ENCODE peak calls at places on chromosomes 5 and 9, in eight cellular contexts. L is CD8-positive, alpha-beta T cell; C is SK-N-SH; P is esophagus squamous epithelium; F is tibial artery; A is GM23248; B is Caco-2; N is lung. S is an unnamed sample. For H3K4me1, the result is how much of the 10 kb centered on the place peaks cover.

GRCh38 chr5:132566657-132567056 is 9.9 kb downstream of the RAD50 start:
- DNase-seq in F (no peak), B (no peak), A (peak), L (no peak), P (no peak), N (no peak), C (no peak), S (no peak)

GRCh38 chr5:37638897-37639296 is 200.9 kb downstream of the GDNF start:
- DNase-seq in C (no peak), P (no peak), L (no peak), A (peak), N (no peak), B (no peak), F (no peak), S (no peak)

GRCh38 chr5:98872679-98873078 is 56.1 kb downstream of the CHD1 start:
- DNase-seq in C (no peak), F (no peak), L (no peak), N (no peak), P (no peak), A (peak), B (no peak), S (no peak)

GRCh38 chr9:26870292-26870691 is 22.3 kb downstream of the CAAP1 start:
- DNase-seq in N (no peak), P (no peak), F (no peak), B (no peak), C (no peak), L (no peak), A (peak), S (no peak)

GRCh38 chr9:123419091-123419490 is 63.1 kb downstream of the CRB2 start:
- DNase-seq in B (no peak), N (no peak), C (no peak), P (no peak), L (no peak), F (no peak), A (no peak), S (no peak)

GRCh38 chr5:83718195-83718825 is 2.3 kb downstream of the HAPLN1 start:
- DNase-seq in C (peak), P (no peak), A (peak), L (no peak), B (peak), N (no peak), F (no peak), S (peak)

GRCh38 chr5:77379558-77380061 is 112.5 kb downstream of the WDR41 start:
- DNase-seq in C (no peak), A (no peak), P (no peak), L (no peak), B (no peak), N (no peak), F (no peak), S (no peak)

GRCh38 chr5:176490291-176490690 is 42.1 kb downstream of the FAF2 start:
- DNase-seq in P (no peak), F (no peak), A (no peak), B (peak), N (no peak), L (no peak), C (no peak), S (no peak)

GRCh38 chr5:44933686-44934085 is 124.9 kb downstream of the MRPS30 start:
- DNase-seq in L (no peak), F (no peak), N (no peak), C (no peak), A (no peak), P (no peak), B (no peak), S (no peak)

GRCh38 chr5:157308826-157309465 is 43.0 kb downstream of the CYFIP2 start:
- DNase-seq in B (no peak), L (no peak), C (no peak), N (no peak), A (peak), P (no peak), F (no peak), S (no peak)

GRCh38 chr9:112493738-112494137 is 7.1 kb downstream of the KIAA1958 start:
- DNase-seq in F (no peak), L (no peak), N (no peak), A (peak), B (no peak), C (no peak), P (no peak), S (no peak)

GRCh38 chr5:171431251-171431777 is 11.9 kb downstream of the FGF18 start:
- DNase-seq in A (no peak), B (no peak), L (no peak), N (no peak), C (no peak), F (peak), P (no peak), S (no peak)

GRCh38 chr5:65994117-65994786 is 67.9 kb downstream of the ERBIN start:
- DNase-seq in B (no peak), A (no peak), C (no peak), P (no peak), L (no peak), F (no peak), N (no peak), S (no peak)

GRCh38 chr9:98482248-98482647 is 226.5 kb downstream of the GABBR2 start:
- DNase-seq in B (no peak), C (no peak), P (no peak), A (peak), N (no peak), L (no peak), F (no peak), S (no peak)

GRCh38 chr5:160938532-160938931 is 86.5 kb upstream of the ATP10B start:
- DNase-seq in B (no peak), L (no peak), A (no peak), C (no peak), N (peak), P (no peak), F (no peak), S (peak)

GRCh38 chr9:18238254-18238653 is 235.7 kb upstream of the ADAMTSL1 start:
- DNase-seq in P (no peak), L (no peak), F (no peak), B (no peak), A (peak), C (no peak), N (no peak), S (no peak)

GRCh38 chr9:122200960-122201635 is 27.7 kb downstream of the LHX6 start:
- DNase-seq in P (no peak), N (no peak), C (no peak), A (peak), L (no peak), B (no peak), F (no peak), S (no peak)

GRCh38 chr5:128062172-128062746 is 21.3 kb upstream of the SLC12A2 start:
- DNase-seq in N (no peak), P (no peak), A (peak), F (no peak), B (no peak), L (no peak), C (no peak), S (no peak)

GRCh38 chr9:81417885-81418284 is 271.5 kb downstream of the TLE1 start:
- DNase-seq in P (no peak), L (no peak), A (no peak), C (no peak), N (no peak), F (no peak), B (no peak), S (no peak)

GRCh38 chr5:157198277-157199058 is 17.8 kb downstream of the ITK start:
- DNase-seq in A (no peak), L (no peak), C (no peak), B (no peak), N (no peak), P (no peak), F (no peak), S (no peak)

GRCh38 chr9:138053321-138053868 is 175.8 kb downstream of the CACNA1B start:
- DNase-seq in C (peak), L (no peak), P (no peak), B (no peak), A (no peak), N (no peak), F (no peak), S (no peak)

GRCh38 chr5:138559937-138560336 is 15.3 kb downstream of the HSPA9 start:
- DNase-seq in F (no peak), A (no peak), L (no peak), P (no peak), C (no peak), N (no peak), B (no peak), S (peak)

GRCh38 chr9:109117856-109118801 is 1.6 kb downstream of the TMEM245 start:
- DNase-seq in C (peak), N (no peak), F (peak), B (peak), A (peak), P (no peak), L (peak), S (peak)

GRCh38 chr5:123690821-123691220 is 178.8 kb downstream of the CSNK1G3 start:
- DNase-seq in F (no peak), N (no peak), P (no peak), B (no peak), L (no peak), A (peak), C (no peak), S (no peak)

GRCh38 chr5:178988436-178989220 is 6.5 kb downstream of the GRM6 start:
- DNase-seq in N (no peak), P (no peak), C (no peak), A (no peak), L (no peak), F (no peak), B (no peak), S (no peak)

GRCh38 chr9:37587521-37587920 is 4.9 kb downstream of the TOMM5 start:
- DNase-seq in A (no peak), C (no peak), L (no peak), B (no peak), N (no peak), P (no peak), F (no peak), S (no peak)

GRCh38 chr5:15014809-15015208 is 143.2 kb upstream of the ANKH start:
- DNase-seq in P (no peak), B (peak), A (peak), L (no peak), C (no peak), F (no peak), N (no peak), S (no peak)

GRCh38 chr9:73647560-73647959 is 495.9 kb downstream of the ANXA1 start:
- DNase-seq in P (no peak), A (no peak), N (no peak), F (no peak), B (no peak), L (no peak), C (no peak), S (no peak)

GRCh38 chr5:80083115-80083890 is 48.2 kb downstream of the THBS4 start:
- DNase-seq in L (no peak), P (no peak), N (no peak), A (peak), C (peak), F (no peak), B (peak), S (peak)

GRCh38 chr5:34522599-34523381 is 133.3 kb upstream of the RAI14 start:
- DNase-seq in F (peak), B (peak), C (peak), A (peak), N (peak), P (no peak), L (peak), S (peak)

DNA sequence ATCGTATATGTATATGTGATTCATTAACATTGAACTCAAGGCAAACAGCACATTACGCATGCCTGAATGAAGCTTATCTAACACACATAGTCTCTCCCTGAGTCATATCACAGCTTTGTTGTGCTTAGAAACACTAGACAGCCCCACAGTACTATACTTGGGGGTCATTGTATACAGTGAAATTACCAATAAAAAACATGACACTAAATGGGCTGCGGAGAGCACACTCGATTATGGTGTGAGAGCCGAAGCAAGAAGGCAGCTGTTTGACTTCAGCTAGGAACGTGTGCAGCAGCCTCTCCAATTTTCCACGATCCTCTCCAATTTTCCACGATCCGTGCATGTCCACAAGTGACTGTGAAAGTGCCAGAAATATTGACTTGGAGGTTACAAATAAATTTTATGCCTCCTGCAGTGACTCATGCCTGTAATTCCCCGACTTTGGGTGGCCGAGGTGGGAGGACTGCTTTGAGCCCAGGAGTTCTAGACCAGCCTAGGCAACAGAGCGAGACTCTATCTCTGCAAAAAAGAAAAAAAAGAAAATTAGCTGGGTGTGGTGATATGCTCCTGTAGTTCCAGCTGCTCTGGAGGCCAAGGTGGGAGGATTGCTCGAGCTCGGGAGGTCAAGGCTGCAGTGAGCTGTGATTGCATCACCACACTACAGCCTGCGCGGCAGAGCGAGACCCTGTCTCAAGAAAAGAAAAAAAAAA is 102.4 kb downstream of the DAPK1 start:
- DNase-seq in C (no peak), B (peak), F (no peak), N (no peak), P (no peak), L (no peak), A (peak), S (no peak)
- H3K4me1 ChIP-seq in C (under half), B (under half), F (under half), N (under half), P (under half), L (under half), A (under half), S (under half)

GRCh38 chr9:107292811-107293554 is 9.9 kb downstream of the RAD23B start:
- DNase-seq in A (no peak), C (no peak), F (no peak), L (no peak), B (no peak), N (no peak), P (no peak), S (no peak)
- H3K4me1 ChIP-seq in A (under half), C (under half), F (under half), L (half or more), B (half or more), N (under half), P (under half), S (under half)

GRCh38 chr9:92738661-92739081 is 26.0 kb downstream of the BICD2 start:
- DNase-seq in N (no peak), P (no peak), L (no peak), C (no peak), F (peak), B (no peak), A (peak), S (no peak)

GRCh38 chr9:92740969-92741368 is 23.7 kb downstream of the BICD2 start:
- DNase-seq in N (no peak), P (no peak), A (no peak), F (no peak), B (no peak), C (no peak), L (no peak), S (no peak)

GRCh38 chr9:92740446-92740961 is 24.1 kb downstream of the BICD2 start:
- DNase-seq in P (no peak), N (no peak), B (no peak), L (no peak), A (no peak), F (peak), C (no peak), S (no peak)

GRCh38 chr9:92739346-92740014 is 25.2 kb downstream of the BICD2 start:
- DNase-seq in P (no peak), N (no peak), A (no peak), F (peak), C (no peak), L (no peak), B (no peak), S (no peak)

GRCh38 chr9:92740015-92740408 is 24.6 kb downstream of the BICD2 start:
- DNase-seq in F (peak), P (no peak), N (no peak), A (peak), L (no peak), C (no peak), B (no peak), S (no peak)
- H3K4me1 ChIP-seq in F (under half), P (under half), N (under half), A (under half), L (under half), C (under half), B (under half), S (under half)

GRCh38 chr9:89447416-89447815 is 50.5 kb downstream of the SEMA4D start:
- DNase-seq in L (no peak), B (no peak), N (no peak), A (no peak), P (no peak), C (no peak), F (no peak), S (no peak)

GRCh38 chr9:89445135-89445797 is 52.6 kb downstream of the SEMA4D start:
- DNase-seq in N (no peak), L (no peak), C (no peak), B (no peak), A (no peak), P (no peak), F (no peak), S (no peak)

GRCh38 chr9:89445801-89446228 is 52.1 kb downstream of the SEMA4D start:
- DNase-seq in B (no peak), N (no peak), P (no peak), A (no peak), L (no peak), F (no peak), C (no peak), S (peak)

GRCh38 chr9:89448381-89448780 is 49.5 kb downstream of the SEMA4D start:
- DNase-seq in A (no peak), C (no peak), N (no peak), F (no peak), L (no peak), B (no peak), P (no peak), S (no peak)

DNA sequence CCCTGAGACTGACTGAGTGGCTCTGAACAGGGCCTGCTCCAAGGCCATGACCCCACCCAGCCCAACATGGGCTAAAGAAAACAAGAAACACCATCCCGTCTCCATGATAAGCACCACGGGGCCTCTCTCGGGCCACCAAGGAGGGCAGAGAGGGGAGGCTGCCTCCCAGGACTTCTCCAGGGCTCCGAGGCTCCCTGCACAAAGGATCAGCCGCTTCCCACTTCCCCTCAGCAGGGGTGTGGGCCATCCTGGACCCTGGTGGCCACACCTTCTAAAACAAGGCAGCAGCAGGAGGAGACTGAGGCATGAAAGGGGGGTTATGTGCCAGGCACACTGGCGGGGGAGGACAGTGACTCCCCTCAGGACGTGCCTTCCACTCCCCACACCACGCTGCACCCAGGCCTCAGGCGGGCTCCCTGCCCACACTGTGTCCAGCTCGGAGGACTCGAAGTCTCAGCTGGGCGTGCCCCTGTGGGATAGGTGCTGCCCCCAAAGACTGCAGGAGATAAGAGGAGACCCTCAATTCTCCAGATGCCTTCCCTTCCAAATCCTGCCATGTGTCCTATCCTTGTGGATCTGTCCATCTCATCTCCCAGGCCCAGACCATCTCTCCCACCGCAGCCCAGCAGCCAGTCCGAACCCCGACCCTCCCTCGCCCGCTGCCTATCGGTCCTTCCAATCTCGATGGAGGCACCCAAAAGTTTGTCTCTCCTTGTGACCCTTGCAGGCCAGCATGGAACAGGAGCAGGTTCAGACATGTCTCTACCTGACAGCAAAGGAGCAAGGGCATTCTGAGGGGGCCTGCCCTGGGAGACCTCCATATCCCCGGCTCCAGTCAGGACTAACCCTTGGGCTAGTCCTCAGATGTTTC is 51.2 kb downstream of the SEMA4D start:
- DNase-seq in B (no peak), L (no peak), C (no peak), A (no peak), P (no peak), N (no peak), F (no peak), S (no peak)
- H3K4me1 ChIP-seq in B (under half), L (half or more), C (under half), A (under half), P (under half), N (under half), F (under half), S (under half)

DNA sequence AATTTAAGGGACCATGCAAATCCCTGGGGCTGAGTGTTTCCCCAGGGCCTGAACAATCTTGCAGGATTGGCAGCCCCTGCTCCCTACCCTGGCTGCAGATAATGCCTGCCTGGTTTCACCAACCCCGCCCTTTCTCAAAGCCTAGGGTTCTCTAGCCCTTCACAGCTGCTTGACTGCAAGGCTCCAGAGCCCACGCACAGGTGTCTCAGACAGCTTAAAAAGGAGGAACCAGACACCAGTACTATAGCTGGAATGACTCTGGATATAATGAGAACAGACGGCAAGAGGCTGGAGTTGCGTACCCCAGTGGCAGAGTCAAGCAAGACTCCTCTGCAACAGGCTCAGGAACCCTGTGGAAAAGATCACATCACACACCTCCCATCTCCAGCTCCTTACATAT is 25.2 kb upstream of the TNIP1 start:
- DNase-seq in P (no peak), N (no peak), C (no peak), B (no peak), L (no peak), F (no peak), A (no peak), S (peak)
- H3K4me1 ChIP-seq in P (under half), N (under half), C (under half), B (under half), L (under half), F (under half), A (under half), S (under half)

GRCh38 chr5:78758169-78758839 is 109.7 kb upstream of the LHFPL2 start:
- DNase-seq in B (peak), N (no peak), C (no peak), F (no peak), A (peak), P (no peak), L (no peak), S (no peak)

GRCh38 chr5:78757269-78758053 is 108.9 kb upstream of the LHFPL2 start:
- DNase-seq in P (no peak), F (no peak), L (no peak), A (peak), C (no peak), N (no peak), B (peak), S (no peak)

GRCh38 chr5:78756853-78757252 is 108.3 kb upstream of the LHFPL2 start:
- DNase-seq in N (no peak), L (no peak), F (no peak), B (no peak), A (no peak), C (no peak), P (no peak), S (no peak)

GRCh38 chr5:78754655-78755054 is 106.1 kb upstream of the LHFPL2 start:
- DNase-seq in L (no peak), P (no peak), N (no peak), F (no peak), A (no peak), B (no peak), C (no peak), S (no peak)

GRCh38 chr5:78755822-78756429 is 107.4 kb upstream of the LHFPL2 start:
- DNase-seq in L (no peak), B (no peak), N (no peak), C (no peak), F (no peak), A (peak), P (no peak), S (no peak)
- H3K4me1 ChIP-seq in L (under half), B (under half), N (under half), C (under half), F (under half), A (half or more), P (under half), S (under half)

DNA sequence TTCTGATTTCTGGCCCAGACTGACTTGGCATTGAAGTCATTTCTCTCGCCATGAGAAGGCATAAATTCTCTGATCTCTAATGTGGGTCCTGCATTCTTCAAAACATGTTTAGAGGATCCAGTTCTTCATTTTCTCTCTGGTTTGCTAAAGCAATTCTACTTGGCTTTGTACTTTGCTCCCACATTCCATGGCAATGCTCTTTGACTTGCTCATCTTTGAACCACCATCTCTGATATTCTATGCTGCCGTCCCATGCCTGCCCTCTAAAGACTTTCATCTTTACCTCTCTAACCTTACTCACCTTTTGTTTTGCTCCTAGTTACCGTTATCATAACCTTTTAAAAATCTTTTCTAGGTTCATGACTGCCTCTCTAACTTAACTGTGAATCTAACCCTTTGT is 366.9 kb downstream of the KIF4B start:
- DNase-seq in C (no peak), F (no peak), P (no peak), L (no peak), B (no peak), A (no peak), N (no peak), S (no peak)
- H3K4me1 ChIP-seq in C (under half), F (under half), P (under half), L (under half), B (under half), A (under half), N (under half), S (under half)

S was measured in thyroid gland.